ENCODE peak calls at places on chromosomes 7 and 10, in ten cellular contexts. A, T, R, V, E, X, I, S, N and O are unnamed samples.

GRCh38 chr10:11331706-11332105 is 279.7 kb downstream of the USP6NL start:
- DNase-seq in S (peak; percentile 34), R (no peak), E (no peak), A (no peak), V (no peak), N (no peak), T (no peak), I (no peak), X (no peak), O (peak; percentile 34)

GRCh38 chr7:23474829-23475578 is 4.7 kb upstream of the IGF2BP3 start:
- DNase-seq in X (no peak), T (no peak), I (no peak), N (no peak), E (no peak), A (no peak), R (no peak), S (peak; percentile 59), V (no peak), O (peak; percentile 13)

GRCh38 chr7:106165328-106165727 is 53.2 kb upstream of the SYPL1 start:
- DNase-seq in X (no peak), T (no peak), R (no peak), E (no peak), I (peak; percentile 53), A (peak; percentile 60), N (peak; percentile 58), V (no peak), S (peak; percentile 45), O (no peak)

GRCh38 chr10:44105643-44106042 is 279.3 kb downstream of the CXCL12 start:
- DNase-seq in A (no peak), S (no peak), E (no peak), X (no peak), V (no peak), R (no peak), T (no peak), I (no peak), N (no peak), O (no peak)

GRCh38 chr7:101519324-101520017 is 109.6 kb downstream of the MYL10 start:
- DNase-seq in E (no peak), X (no peak), V (no peak), T (no peak), A (peak; percentile 87), R (no peak), S (peak; percentile 27), N (peak; percentile 48), I (peak; percentile 71), O (no peak)

GRCh38 chr7:44636926-44637325 is 30.5 kb downstream of the OGDH start:
- DNase-seq in E (no peak), S (no peak), I (no peak), T (no peak), V (no peak), X (no peak), R (no peak), N (no peak), A (no peak), O (no peak)

GRCh38 chr10:133335238-133336122 is 1.2 kb downstream of the CALY start:
- DNase-seq in E (no peak), I (peak; percentile 78), R (peak; percentile 33), A (peak; percentile 65), X (no peak), S (peak; percentile 55), N (peak; percentile 64), T (peak; percentile 77), V (no peak), O (peak; percentile 28)

GRCh38 chr7:123711832-123712293 is 36.9 kb downstream of the WASL start:
- DNase-seq in E (no peak), I (no peak), S (no peak), R (no peak), V (no peak), A (no peak), T (no peak), X (no peak), N (no peak), O (no peak)

GRCh38 chr10:103476046-103476768 is 2.8 kb downstream of the CALHM3 start:
- DNase-seq in V (no peak), X (no peak), N (no peak), R (no peak), A (no peak), S (no peak), I (no peak), T (no peak), E (no peak), O (no peak)

GRCh38 chr10:5551531-5552375 is 27.0 kb downstream of the CALML3 start:
- DNase-seq in S (peak; percentile 79), I (no peak), R (no peak), X (no peak), E (no peak), T (peak; percentile 80), A (no peak), N (no peak), V (no peak), O (no peak)